ENCODE peak calls at places on chromosomes 6 and 20, in six cellular contexts. B is HFF-Myc; M is glutamatergic neuron; N is thoracic aorta; R is activated CD8-positive, alpha-beta T cell treated with anti-CD3 and anti-CD28 coated beads for 36 hours; U is adrenal gland. K is an unnamed sample.

GRCh38 chr6:87936065-87936464 is 111.6 kb upstream of the SPACA1 start:
- DNase-seq in M (no peak), R (no peak), U (no peak), B (no peak), N (no peak), K (no peak)

GRCh38 chr6:72422126-72422680 is 199.7 kb upstream of the KCNQ5 start:
- DNase-seq in U (no peak), M (no peak), N (no peak), B (no peak), R (no peak), K (no peak)

GRCh38 chr20:33239979-33240736 is 4.4 kb downstream of the BPIFA1 start:
- DNase-seq in U (no peak), B (no peak), N (no peak), M (no peak), R (no peak), K (no peak)

GRCh38 chr20:37915800-37916570 is 13.1 kb downstream of the VSTM2L start:
- DNase-seq in N (no peak), M (peak), R (no peak), B (no peak), U (no peak), K (no peak)

GRCh38 chr6:22913612-22914011 is 344.2 kb downstream of the HDGFL1 start:
- DNase-seq in U (no peak), N (no peak), B (no peak), M (no peak), R (no peak), K (no peak)

GRCh38 chr6:111771084-111771411 is 102.2 kb downstream of the FYN start:
- DNase-seq in R (no peak), N (no peak), B (no peak), U (no peak), M (no peak), K (no peak)

GRCh38 chr20:50690979-50691584 is at the start of gene RIPOR3:
- DNase-seq in B (no peak), M (peak), U (no peak), R (peak), N (no peak), K (no peak)

GRCh38 chr6:43478008-43478372 is 620 bp downstream of the TJAP1 start:
- DNase-seq in U (no peak), R (peak), M (no peak), B (no peak), N (no peak), K (no peak)

GRCh38 chr6:161750677-161751076 is 476.8 kb upstream of the AGPAT4 start:
- DNase-seq in B (no peak), N (no peak), R (no peak), M (no peak), U (no peak), K (no peak)

GRCh38 chr6:109834131-109834530 is 143.0 kb downstream of the FIG4 start:
- DNase-seq in U (no peak), B (peak), M (no peak), N (no peak), R (no peak), K (no peak)

GRCh38 chr6:44487611-44488010 is 100.1 kb downstream of the CDC5L start:
- DNase-seq in M (no peak), N (no peak), R (no peak), B (no peak), U (no peak), K (no peak)

DNA sequence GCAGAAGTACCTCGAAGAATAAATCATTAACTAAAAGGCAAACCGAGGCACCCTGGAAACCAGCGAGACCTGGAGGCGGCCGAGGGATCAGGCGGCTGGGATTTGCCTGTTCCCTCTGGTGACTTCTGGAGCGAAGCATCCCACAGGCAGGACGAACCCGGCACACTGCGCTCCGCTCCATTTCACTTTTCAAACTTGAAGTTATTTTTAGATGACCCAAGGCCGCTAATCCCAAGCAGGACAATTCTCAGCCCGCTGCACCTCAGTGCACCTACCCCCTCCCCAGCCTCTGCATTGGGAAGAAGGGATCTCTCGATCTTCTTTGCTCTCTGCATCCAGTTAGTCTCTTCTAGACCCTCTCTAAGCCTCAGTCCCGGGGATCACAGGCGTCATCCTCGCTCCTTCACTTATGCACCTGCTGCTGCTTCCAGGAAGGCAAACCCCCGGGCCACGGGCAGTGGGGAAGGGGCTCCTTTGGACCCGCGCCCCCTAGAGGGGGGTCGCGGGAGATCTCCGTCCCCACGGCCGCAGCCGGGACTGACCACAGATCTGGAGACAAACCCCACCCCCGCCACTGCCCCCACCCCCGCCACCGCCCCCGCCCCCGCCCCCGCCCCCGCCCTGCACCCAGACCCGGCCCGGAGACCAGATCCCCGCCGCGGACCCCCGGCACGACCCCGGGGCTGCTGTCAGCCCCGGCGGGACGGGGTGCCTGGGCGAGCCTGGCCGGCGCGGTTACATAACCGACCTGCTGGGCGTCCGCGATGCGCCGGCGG is 636 bp downstream of the RCAN2 start:
- DNase-seq in R (no peak), B (no peak), M (peak), U (peak), N (no peak), K (peak)
- TF ChIP-seq CTCF in R (no peak), B (peak), M (peak), U (no peak), N (no peak), K (peak)

GRCh38 chr6:93989630-93990029 is 570.3 kb upstream of the EPHA7 start:
- DNase-seq in R (no peak), M (no peak), N (no peak), U (no peak), B (no peak), K (no peak)

DNA sequence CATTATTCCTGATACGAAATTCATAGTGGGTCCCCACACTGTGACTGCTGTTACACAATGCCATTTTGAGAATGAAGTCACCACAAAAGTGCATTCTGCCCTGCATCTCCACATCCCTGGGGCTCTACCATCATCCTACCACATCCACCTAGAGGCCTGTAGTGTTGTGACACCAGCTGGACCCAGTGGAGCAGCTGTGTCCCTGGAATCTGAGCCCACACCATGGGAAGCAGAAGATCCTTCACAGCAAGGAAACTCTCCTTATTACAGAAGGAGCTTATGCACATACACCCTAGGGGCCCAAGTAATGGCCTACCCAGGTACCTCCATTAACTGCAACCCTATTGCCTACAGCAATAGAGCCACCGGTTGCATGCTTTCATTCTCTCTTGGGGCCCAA is 566.6 kb upstream of the EPHA7 start:
- DNase-seq in R (no peak), U (no peak), M (peak), B (no peak), N (no peak), K (no peak)
- TF ChIP-seq CTCF in R (no peak), U (no peak), M (no peak), B (no peak), N (no peak), K (no peak)

GRCh38 chr6:169950558-169950957 is 199.1 kb downstream of the ERMARD start:
- DNase-seq in R (peak), U (no peak), N (no peak), B (no peak), M (no peak), K (no peak)
- TF ChIP-seq CTCF in R (peak), U (no peak), N (no peak), B (no peak), M (no peak), K (peak)

DNA sequence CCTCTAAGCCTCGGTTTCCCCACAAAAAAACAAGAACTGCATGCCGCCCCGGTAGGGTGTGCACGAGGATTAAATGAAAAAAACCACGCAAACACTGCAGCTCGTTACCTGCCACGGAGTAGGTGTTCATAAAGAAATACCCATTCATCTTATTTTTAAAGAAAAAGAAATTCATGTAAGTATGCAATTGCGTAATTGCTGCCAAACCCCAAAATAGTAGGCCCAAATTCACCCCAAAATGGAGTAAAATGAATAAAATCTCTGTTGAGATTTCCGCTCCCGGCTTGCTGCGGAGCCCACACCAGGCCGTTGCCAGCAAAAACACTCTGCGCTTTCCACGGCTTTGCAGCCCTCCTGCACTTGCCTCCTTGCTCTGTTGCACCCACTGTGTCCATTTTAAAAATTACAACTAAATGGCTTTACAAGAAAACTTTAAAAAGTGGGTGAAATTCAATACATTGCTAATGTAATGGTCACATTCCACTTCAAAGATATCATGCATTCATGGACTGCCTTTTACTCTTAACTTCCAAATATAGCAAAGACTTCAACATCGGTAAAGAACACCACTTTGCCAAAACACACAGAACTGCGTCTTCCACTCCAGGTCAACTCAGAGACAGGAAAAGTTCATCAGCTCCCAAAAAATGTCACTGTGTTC is 125.0 kb downstream of the ZMYND8 start:
- DNase-seq in B (no peak), M (no peak), R (no peak), N (no peak), U (no peak), K (no peak)
- TF ChIP-seq CTCF in B (no peak), M (no peak), R (no peak), N (no peak), U (no peak), K (no peak)

DNA sequence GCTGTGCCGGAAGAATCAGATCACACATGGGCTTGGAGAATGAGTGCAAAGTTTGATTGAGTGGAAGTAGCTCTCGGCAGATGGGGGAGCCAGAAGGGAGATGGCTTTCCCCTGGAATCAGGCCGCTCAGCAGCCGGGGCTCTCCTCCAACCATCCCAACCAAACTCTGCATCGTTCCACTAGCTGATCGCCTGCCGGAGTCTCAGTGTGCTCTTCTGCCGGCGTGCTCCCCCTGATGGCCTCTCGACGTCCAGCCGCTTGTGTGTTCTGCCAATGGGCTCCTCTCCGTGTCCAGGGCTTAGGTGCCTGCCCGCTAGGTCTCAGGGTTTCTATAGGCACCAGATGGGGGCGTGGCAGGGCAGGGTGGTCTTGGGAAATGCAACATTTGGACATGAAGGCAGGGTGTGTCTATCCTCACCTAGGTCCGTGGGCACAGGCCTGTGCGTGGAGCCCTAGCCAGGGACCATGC is 4.9 kb upstream of the BIRC7 start:
- DNase-seq in M (peak), B (no peak), N (no peak), R (no peak), U (peak), K (no peak)
- TF ChIP-seq CTCF in M (peak), B (peak), N (peak), R (peak), U (peak), K (peak)

GRCh38 chr6:151647871-151648639 is 154.2 kb downstream of the CCDC170 start:
- DNase-seq in N (no peak), B (no peak), M (peak), U (no peak), R (peak), K (no peak)
- TF ChIP-seq CTCF in N (no peak), B (peak), M (no peak), U (no peak), R (no peak), K (peak)

DNA sequence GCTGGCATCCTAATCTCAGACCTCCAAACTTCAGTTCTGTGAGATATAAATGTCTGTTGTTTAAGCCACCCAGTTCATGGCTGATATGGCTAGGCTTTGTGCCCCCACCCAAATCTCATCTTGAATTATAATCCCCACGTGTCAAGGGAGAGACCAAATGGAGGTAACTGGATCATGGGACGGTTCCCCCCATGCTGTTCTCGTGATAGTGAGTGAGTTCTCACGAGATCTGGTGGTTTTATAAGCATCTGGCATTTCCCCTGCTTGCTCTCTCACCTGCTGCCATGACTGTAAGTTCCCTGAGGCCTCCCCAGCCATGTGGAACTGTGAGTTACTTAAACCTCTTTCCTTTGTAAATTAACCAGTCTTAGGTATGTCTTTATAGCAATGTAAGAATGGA is 56.7 kb downstream of the KIAA0319 start:
- DNase-seq in N (no peak), U (no peak), R (no peak), B (no peak), M (no peak), K (no peak)
- TF ChIP-seq CTCF in N (no peak), U (no peak), R (no peak), B (no peak), M (no peak), K (no peak)

GRCh38 chr6:98984102-98984501 is 36.4 kb upstream of the FBXL4 start:
- DNase-seq in N (no peak), M (peak), B (no peak), R (no peak), U (no peak), K (no peak)

GRCh38 chr6:98977606-98978292 is 30.0 kb upstream of the FBXL4 start:
- DNase-seq in N (no peak), M (no peak), B (no peak), U (no peak), R (no peak), K (no peak)

GRCh38 chr6:98976674-98977365 is 29.1 kb upstream of the FBXL4 start:
- DNase-seq in N (no peak), U (no peak), B (no peak), M (no peak), R (no peak), K (no peak)

GRCh38 chr6:98985391-98985790 is 37.6 kb upstream of the FBXL4 start:
- DNase-seq in U (no peak), N (no peak), M (no peak), R (no peak), B (no peak), K (no peak)

GRCh38 chr6:98980814-98981213 is 33.1 kb upstream of the FBXL4 start:
- DNase-seq in B (no peak), M (no peak), N (no peak), U (no peak), R (no peak), K (no peak)
- TF ChIP-seq CTCF in B (no peak), M (peak), N (no peak), U (no peak), R (no peak), K (no peak)

DNA sequence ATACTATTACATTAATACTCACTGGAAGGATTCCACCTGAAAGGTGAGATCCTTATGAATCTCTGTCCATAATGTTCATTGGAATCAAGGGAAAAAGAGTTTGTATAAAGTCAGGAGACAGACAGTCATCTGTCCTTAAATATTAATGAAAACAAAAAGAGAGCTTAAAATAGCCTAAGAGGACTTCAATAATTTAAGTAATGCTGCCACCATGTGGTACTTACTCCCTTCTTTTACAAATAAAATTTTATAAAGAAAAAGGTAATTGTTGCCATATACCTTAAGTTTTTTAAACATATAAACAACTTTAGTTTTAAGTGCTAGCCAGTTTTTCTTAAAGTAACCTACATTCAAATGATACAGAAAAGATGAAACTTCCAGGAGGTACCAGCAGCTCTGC is 5.1 kb downstream of the BLOC1S5 start:
- DNase-seq in U (no peak), N (no peak), M (no peak), R (no peak), B (no peak), K (no peak)
- TF ChIP-seq CTCF in U (peak), N (peak), M (peak), R (peak), B (no peak), K (peak)

GRCh38 chr20:22453244-22454080 is 130.9 kb downstream of the FOXA2 start:
- DNase-seq in N (no peak), R (no peak), M (no peak), U (no peak), B (no peak), K (no peak)
- TF ChIP-seq CTCF in N (peak), R (no peak), M (peak), U (peak), B (peak), K (peak)

K was measured in type B pancreatic cell.